ENCODE peak calls at places on chromosomes 4 and X, in five cellular contexts. One of them, this sample, is unnamed.

GRCh38 chr4:6461301-6462165 is 10.9 kb downstream of the PPP2R2C start:
- DNase-seq in esophagus squamous epithelium: no peak
- DNase-seq in breast epithelium: no peak
- DNase-seq in WERI-Rb-1: no peak
- DNase-seq in PC-3: no peak
- DNase-seq in this sample: no peak

GRCh38 chr4:5890063-5890727 is 2.7 kb downstream of the CRMP1 start:
- DNase-seq in esophagus squamous epithelium: no peak
- DNase-seq in breast epithelium: no peak
- DNase-seq in WERI-Rb-1: peak; percentile 97
- DNase-seq in PC-3: no peak
- DNase-seq in this sample: peak; percentile 97

GRCh38 chr4:183987529-183987946 is 82.4 kb downstream of the STOX2 start:
- DNase-seq in esophagus squamous epithelium: peak; percentile 4
- DNase-seq in breast epithelium: peak; percentile 71
- DNase-seq in WERI-Rb-1: no peak
- DNase-seq in PC-3: peak; percentile 76
- DNase-seq in this sample: peak; percentile 89

GRCh38 chr4:16794816-16795445 is 103.5 kb downstream of the LDB2 start:
- DNase-seq in esophagus squamous epithelium: no peak
- DNase-seq in breast epithelium: no peak
- DNase-seq in WERI-Rb-1: peak; percentile 67
- DNase-seq in PC-3: peak; percentile 45
- DNase-seq in this sample: peak; percentile 78

GRCh38 chr4:106021737-106022410 is 126.6 kb downstream of the NPNT start:
- DNase-seq in esophagus squamous epithelium: no peak
- DNase-seq in breast epithelium: no peak
- DNase-seq in WERI-Rb-1: no peak
- DNase-seq in PC-3: no peak
- DNase-seq in this sample: no peak

GRCh38 chr4:55866973-55867574 is 13.6 kb downstream of the EXOC1 start:
- DNase-seq in esophagus squamous epithelium: no peak
- DNase-seq in breast epithelium: no peak
- DNase-seq in WERI-Rb-1: peak; percentile 22
- DNase-seq in PC-3: peak; percentile 79
- DNase-seq in this sample: peak; percentile 19

GRCh38 chr4:52052475-52052780 is 1.3 kb downstream of the SPATA18 start:
- DNase-seq in esophagus squamous epithelium: no peak
- DNase-seq in breast epithelium: peak; percentile 18
- DNase-seq in WERI-Rb-1: no peak
- DNase-seq in PC-3: no peak
- DNase-seq in this sample: no peak

GRCh38 chrX:119468186-119468929 is at the start of gene SLC25A5:
- DNase-seq in esophagus squamous epithelium: peak; percentile 21
- DNase-seq in breast epithelium: peak; percentile 72
- DNase-seq in WERI-Rb-1: peak; percentile 81
- DNase-seq in PC-3: peak; percentile 89
- DNase-seq in this sample: peak; percentile 88

GRCh38 chrX:3184176-3184930 is 143.1 kb downstream of the ARSF start:
- DNase-seq in esophagus squamous epithelium: no peak
- DNase-seq in breast epithelium: peak; percentile 21
- DNase-seq in WERI-Rb-1: no peak
- DNase-seq in PC-3: no peak
- DNase-seq in this sample: no peak

GRCh38 chr4:44583393-44583792 is 68.0 kb downstream of the YIPF7 start:
- DNase-seq in esophagus squamous epithelium: no peak
- DNase-seq in breast epithelium: no peak
- DNase-seq in WERI-Rb-1: no peak
- DNase-seq in PC-3: peak; percentile 10
- DNase-seq in this sample: no peak

GRCh38 chrX:9681422-9681821 is 84.2 kb downstream of the GPR143 start:
- DNase-seq in esophagus squamous epithelium: no peak
- DNase-seq in breast epithelium: no peak
- DNase-seq in WERI-Rb-1: no peak
- DNase-seq in PC-3: no peak
- DNase-seq in this sample: no peak

GRCh38 chr4:56293121-56293520 is 94.2 kb downstream of the AASDH start:
- DNase-seq in esophagus squamous epithelium: no peak
- DNase-seq in breast epithelium: no peak
- DNase-seq in WERI-Rb-1: no peak
- DNase-seq in PC-3: no peak
- DNase-seq in this sample: no peak

GRCh38 chrX:115549008-115549407 is 12.0 kb upstream of the PLS3 start:
- DNase-seq in esophagus squamous epithelium: no peak
- DNase-seq in breast epithelium: no peak
- DNase-seq in WERI-Rb-1: no peak
- DNase-seq in PC-3: no peak
- DNase-seq in this sample: no peak

GRCh38 chrX:155819966-155820491 is 61.1 kb upstream of the VAMP7 start:
- DNase-seq in esophagus squamous epithelium: no peak
- DNase-seq in breast epithelium: peak; percentile 27
- DNase-seq in WERI-Rb-1: peak; percentile 84
- DNase-seq in PC-3: peak; percentile 72
- DNase-seq in this sample: peak; percentile 64

GRCh38 chr4:150722908-150723362 is 141.0 kb downstream of the MAB21L2 start:
- DNase-seq in esophagus squamous epithelium: no peak
- DNase-seq in breast epithelium: peak; percentile 67
- DNase-seq in WERI-Rb-1: no peak
- DNase-seq in PC-3: peak; percentile 2
- DNase-seq in this sample: peak; percentile 85
- TF ChIP-seq CTCF in esophagus squamous epithelium: no peak
- TF ChIP-seq CTCF in breast epithelium: no peak
- TF ChIP-seq CTCF in WERI-Rb-1: peak; percentile 12
- TF ChIP-seq CTCF in PC-3: no peak
- TF ChIP-seq CTCF in this sample: peak; percentile 77

DNA sequence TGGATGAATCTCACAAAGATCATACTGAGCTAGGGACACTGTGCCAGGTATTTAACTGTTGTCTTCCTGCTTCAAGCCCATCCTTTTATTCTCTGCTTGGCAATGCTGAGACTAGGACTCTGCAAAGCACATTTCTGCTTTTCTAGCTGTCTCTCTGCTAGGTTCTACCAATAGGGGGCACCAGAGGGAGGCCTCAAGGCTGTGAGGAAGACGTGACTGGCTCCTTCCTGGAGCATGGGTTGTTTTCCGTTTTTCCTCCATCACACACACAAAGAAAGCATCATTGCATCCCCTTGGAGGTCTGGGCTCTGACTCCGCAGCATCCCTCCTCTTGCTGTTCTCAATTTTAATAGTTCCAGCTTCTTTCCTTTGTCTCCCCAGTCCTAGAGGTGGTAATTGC is 10.9 kb upstream of the DCTD start:
- DNase-seq in esophagus squamous epithelium: no peak
- DNase-seq in breast epithelium: no peak
- DNase-seq in WERI-Rb-1: no peak
- DNase-seq in PC-3: no peak
- DNase-seq in this sample: peak; percentile 30
- H3K4me3 ChIP-seq in esophagus squamous epithelium: no peak overlapping the region
- H3K4me3 ChIP-seq in breast epithelium: no peak overlapping the region
- H3K4me3 ChIP-seq in WERI-Rb-1: no peak overlapping the region
- H3K4me3 ChIP-seq in PC-3: no peak overlapping the region
- H3K4me3 ChIP-seq in this sample: no peak overlapping the region

GRCh38 chrX:109911046-109911445 is 91.9 kb upstream of the TMEM164 start:
- DNase-seq in esophagus squamous epithelium: no peak
- DNase-seq in breast epithelium: no peak
- DNase-seq in WERI-Rb-1: no peak
- DNase-seq in PC-3: peak; percentile 35
- DNase-seq in this sample: no peak
- TF ChIP-seq CTCF in esophagus squamous epithelium: peak; percentile 32
- TF ChIP-seq CTCF in breast epithelium: peak; percentile 41
- TF ChIP-seq CTCF in WERI-Rb-1: no peak
- TF ChIP-seq CTCF in PC-3: peak; percentile 75
- TF ChIP-seq CTCF in this sample: peak; percentile 50

GRCh38 chr4:180539284-180539683 is 1703.9 kb upstream of the TENM3 start:
- DNase-seq in esophagus squamous epithelium: no peak
- DNase-seq in breast epithelium: no peak
- DNase-seq in WERI-Rb-1: no peak
- DNase-seq in PC-3: no peak
- DNase-seq in this sample: no peak

GRCh38 chr4:180541678-180542077 is 1701.5 kb upstream of the TENM3 start:
- DNase-seq in esophagus squamous epithelium: no peak
- DNase-seq in breast epithelium: no peak
- DNase-seq in WERI-Rb-1: no peak
- DNase-seq in PC-3: no peak
- DNase-seq in this sample: no peak

GRCh38 chr4:180538384-180539052 is 1704.7 kb upstream of the TENM3 start:
- DNase-seq in esophagus squamous epithelium: no peak
- DNase-seq in breast epithelium: no peak
- DNase-seq in WERI-Rb-1: no peak
- DNase-seq in PC-3: no peak
- DNase-seq in this sample: no peak

GRCh38 chr4:180542445-180543100 is 1700.6 kb upstream of the TENM3 start:
- DNase-seq in esophagus squamous epithelium: no peak
- DNase-seq in breast epithelium: no peak
- DNase-seq in WERI-Rb-1: no peak
- DNase-seq in PC-3: peak; percentile 67
- DNase-seq in this sample: peak; percentile 73
- H3K4me3 ChIP-seq in esophagus squamous epithelium: no peak overlapping the region
- H3K4me3 ChIP-seq in breast epithelium: no peak overlapping the region
- H3K4me3 ChIP-seq in WERI-Rb-1: no peak overlapping the region
- H3K4me3 ChIP-seq in PC-3: no peak overlapping the region
- H3K4me3 ChIP-seq in this sample: no peak overlapping the region

This sample was measured in BE2C.